ENCODE peak calls at places on chromosomes 7 and 10, in five cellular contexts. One of them, this sample, is unnamed.

GRCh38 chr10:30749368-30749767 is 119.8 kb upstream of the LYZL2 start:
- DNase-seq in cardiac muscle cell: no peak
- DNase-seq in A549: no peak
- DNase-seq in adrenal gland: no peak
- DNase-seq in fibroblast of lung: no peak
- DNase-seq in this sample: no peak

GRCh38 chr7:23981314-23981713 is 271.3 kb downstream of the STK31 start:
- DNase-seq in cardiac muscle cell: no peak
- DNase-seq in A549: no peak
- DNase-seq in adrenal gland: no peak
- DNase-seq in fibroblast of lung: no peak
- DNase-seq in this sample: no peak

GRCh38 chr10:79505771-79506351 is 6.5 kb upstream of the EIF5AL1 start:
- DNase-seq in cardiac muscle cell: no peak
- DNase-seq in A549: no peak
- DNase-seq in adrenal gland: no peak
- DNase-seq in fibroblast of lung: no peak
- DNase-seq in this sample: no peak

GRCh38 chr10:130244928-130245495 is 108.8 kb downstream of the GLRX3 start:
- DNase-seq in cardiac muscle cell: no peak
- DNase-seq in A549: no peak
- DNase-seq in adrenal gland: no peak
- DNase-seq in fibroblast of lung: no peak
- DNase-seq in this sample: no peak

GRCh38 chr7:8387551-8388256 is 45.7 kb upstream of the NXPH1 start:
- DNase-seq in cardiac muscle cell: peak; percentile 3
- DNase-seq in A549: no peak
- DNase-seq in adrenal gland: no peak
- DNase-seq in fibroblast of lung: no peak
- DNase-seq in this sample: no peak

GRCh38 chr10:124827474-124827873 is 25.9 kb downstream of the ABRAXAS2 start:
- DNase-seq in cardiac muscle cell: no peak
- DNase-seq in A549: peak; percentile 66
- DNase-seq in adrenal gland: no peak
- DNase-seq in fibroblast of lung: no peak
- DNase-seq in this sample: peak; percentile 1

GRCh38 chr7:109101332-109101731 is 531.7 kb downstream of the DNAJB9 start:
- DNase-seq in cardiac muscle cell: no peak
- DNase-seq in A549: no peak
- DNase-seq in adrenal gland: no peak
- DNase-seq in fibroblast of lung: no peak
- DNase-seq in this sample: no peak

GRCh38 chr7:77327067-77327931 is 88.8 kb downstream of the GSAP start:
- DNase-seq in cardiac muscle cell: no peak
- DNase-seq in A549: no peak
- DNase-seq in adrenal gland: peak; percentile 39
- DNase-seq in fibroblast of lung: peak; percentile 51
- DNase-seq in this sample: peak; percentile 72

GRCh38 chr7:148507741-148508285 is 82.8 kb upstream of the C7orf33 start:
- DNase-seq in cardiac muscle cell: no peak
- DNase-seq in A549: no peak
- DNase-seq in adrenal gland: no peak
- DNase-seq in fibroblast of lung: no peak
- DNase-seq in this sample: no peak

GRCh38 chr10:86647773-86648705 is 6.3 kb upstream of the OPN4 start:
- DNase-seq in cardiac muscle cell: no peak
- DNase-seq in A549: no peak
- DNase-seq in adrenal gland: no peak
- DNase-seq in fibroblast of lung: peak; percentile 39
- DNase-seq in this sample: no peak

GRCh38 chr10:31134303-31134928 is 102.8 kb upstream of the ZNF438 start:
- DNase-seq in cardiac muscle cell: peak; percentile 47
- DNase-seq in A549: no peak
- DNase-seq in adrenal gland: no peak
- DNase-seq in fibroblast of lung: peak; percentile 92
- DNase-seq in this sample: peak; percentile 41

GRCh38 chr7:55100172-55100961 is 81.5 kb downstream of the EGFR start:
- DNase-seq in cardiac muscle cell: no peak
- DNase-seq in A549: no peak
- DNase-seq in adrenal gland: peak; percentile 46
- DNase-seq in fibroblast of lung: no peak
- DNase-seq in this sample: no peak

GRCh38 chr10:124942317-124943169 is 620 bp downstream of the ZRANB1 start:
- DNase-seq in cardiac muscle cell: no peak
- DNase-seq in A549: no peak
- DNase-seq in adrenal gland: no peak
- DNase-seq in fibroblast of lung: no peak
- DNase-seq in this sample: no peak

GRCh38 chr7:16484453-16485158 is 19.1 kb upstream of the SOSTDC1 start:
- DNase-seq in cardiac muscle cell: no peak
- DNase-seq in A549: peak; percentile 10
- DNase-seq in adrenal gland: no peak
- DNase-seq in fibroblast of lung: peak; percentile 94
- DNase-seq in this sample: peak; percentile 78

GRCh38 chr10:69090687-69091450 is 3.0 kb downstream of the SRGN start:
- DNase-seq in cardiac muscle cell: no peak
- DNase-seq in A549: no peak
- DNase-seq in adrenal gland: no peak
- DNase-seq in fibroblast of lung: no peak
- DNase-seq in this sample: no peak

GRCh38 chr10:16967000-16967865 is 150.0 kb upstream of the RSU1 start:
- DNase-seq in cardiac muscle cell: no peak
- DNase-seq in A549: no peak
- DNase-seq in adrenal gland: no peak
- DNase-seq in fibroblast of lung: peak; percentile 83
- DNase-seq in this sample: peak; percentile 46

GRCh38 chr10:8013011-8013410 is 41.5 kb upstream of the GATA3 start:
- DNase-seq in cardiac muscle cell: no peak
- DNase-seq in A549: no peak
- DNase-seq in adrenal gland: no peak
- DNase-seq in fibroblast of lung: no peak
- DNase-seq in this sample: no peak

GRCh38 chr7:149856583-149856982 is 17.2 kb upstream of the ATP6V0E2 start:
- DNase-seq in cardiac muscle cell: no peak
- DNase-seq in A549: no peak
- DNase-seq in adrenal gland: no peak
- DNase-seq in fibroblast of lung: no peak
- DNase-seq in this sample: no peak

GRCh38 chr10:43691503-43691902 is 42.8 kb upstream of the ZNF32 start:
- DNase-seq in cardiac muscle cell: no peak
- DNase-seq in A549: no peak
- DNase-seq in adrenal gland: no peak
- DNase-seq in fibroblast of lung: peak; percentile 33
- DNase-seq in this sample: no peak

GRCh38 chr7:102258749-102259107 is 27.9 kb upstream of the SH2B2 start:
- DNase-seq in cardiac muscle cell: no peak
- DNase-seq in A549: no peak
- DNase-seq in adrenal gland: no peak
- DNase-seq in fibroblast of lung: peak; percentile 59
- DNase-seq in this sample: no peak

GRCh38 chr10:11573497-11573896 is 38.0 kb downstream of the USP6NL start:
- DNase-seq in cardiac muscle cell: peak; percentile 11
- DNase-seq in A549: no peak
- DNase-seq in adrenal gland: no peak
- DNase-seq in fibroblast of lung: peak; percentile 45
- DNase-seq in this sample: peak; percentile 5

GRCh38 chr10:121436630-121437311 is 161.5 kb downstream of the FGFR2 start:
- DNase-seq in cardiac muscle cell: peak; percentile 37
- DNase-seq in A549: no peak
- DNase-seq in adrenal gland: no peak
- DNase-seq in fibroblast of lung: no peak
- DNase-seq in this sample: no peak

GRCh38 chr7:50766808-50767207 is 15.9 kb downstream of the GRB10 start:
- DNase-seq in cardiac muscle cell: no peak
- DNase-seq in A549: no peak
- DNase-seq in adrenal gland: no peak
- DNase-seq in fibroblast of lung: no peak
- DNase-seq in this sample: no peak

GRCh38 chr10:81502677-81503359 is 372.2 kb upstream of the NRG3 start:
- DNase-seq in cardiac muscle cell: no peak
- DNase-seq in A549: no peak
- DNase-seq in adrenal gland: no peak
- DNase-seq in fibroblast of lung: no peak
- DNase-seq in this sample: no peak

GRCh38 chr10:1178506-1178905 is 122.3 kb downstream of the WDR37 start:
- DNase-seq in cardiac muscle cell: no peak
- DNase-seq in A549: no peak
- DNase-seq in adrenal gland: no peak
- DNase-seq in fibroblast of lung: no peak
- DNase-seq in this sample: no peak

GRCh38 chr7:2651847-2652735 is 20.3 kb downstream of the TTYH3 start:
- DNase-seq in cardiac muscle cell: no peak
- DNase-seq in A549: no peak
- DNase-seq in adrenal gland: no peak
- DNase-seq in fibroblast of lung: no peak
- DNase-seq in this sample: no peak

GRCh38 chr7:2652736-2653060 is 20.9 kb downstream of the TTYH3 start:
- DNase-seq in cardiac muscle cell: no peak
- DNase-seq in A549: no peak
- DNase-seq in adrenal gland: no peak
- DNase-seq in fibroblast of lung: no peak
- DNase-seq in this sample: no peak

GRCh38 chr7:2649991-2650390 is 18.2 kb downstream of the TTYH3 start:
- DNase-seq in cardiac muscle cell: no peak
- DNase-seq in A549: no peak
- DNase-seq in adrenal gland: no peak
- DNase-seq in fibroblast of lung: no peak
- DNase-seq in this sample: no peak

GRCh38 chr7:2650451-2650850 is 18.7 kb downstream of the TTYH3 start:
- DNase-seq in cardiac muscle cell: no peak
- DNase-seq in A549: no peak
- DNase-seq in adrenal gland: no peak
- DNase-seq in fibroblast of lung: no peak
- DNase-seq in this sample: no peak

DNA sequence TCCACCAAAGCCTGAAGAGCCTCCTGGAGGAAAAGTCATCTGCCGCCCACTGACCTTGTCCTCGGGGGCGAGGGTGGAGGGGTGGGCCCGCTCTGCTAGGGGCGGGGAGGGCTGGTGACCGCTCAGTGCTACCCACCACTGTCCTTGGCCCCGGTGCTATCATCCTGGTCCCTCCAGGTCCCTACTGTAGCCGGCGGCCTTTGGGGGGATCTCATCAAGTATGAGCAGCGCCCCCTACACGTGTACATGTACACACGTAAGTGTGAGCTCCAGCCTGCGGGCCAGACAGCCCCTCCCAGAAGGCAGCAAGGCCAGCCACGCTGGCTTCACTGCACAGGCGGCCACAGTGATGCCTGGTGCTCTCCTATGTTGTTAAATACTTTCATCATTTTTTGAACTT is 19.6 kb downstream of the TTYH3 start:
- DNase-seq in cardiac muscle cell: peak; percentile 55
- DNase-seq in A549: no peak
- DNase-seq in adrenal gland: no peak
- DNase-seq in fibroblast of lung: no peak
- DNase-seq in this sample: no peak
- TF ChIP-seq CTCF in cardiac muscle cell: peak; percentile 13
- TF ChIP-seq CTCF in A549: no peak
- TF ChIP-seq CTCF in adrenal gland: no peak
- TF ChIP-seq CTCF in fibroblast of lung: no peak
- TF ChIP-seq CTCF in this sample: peak; percentile 26

DNA sequence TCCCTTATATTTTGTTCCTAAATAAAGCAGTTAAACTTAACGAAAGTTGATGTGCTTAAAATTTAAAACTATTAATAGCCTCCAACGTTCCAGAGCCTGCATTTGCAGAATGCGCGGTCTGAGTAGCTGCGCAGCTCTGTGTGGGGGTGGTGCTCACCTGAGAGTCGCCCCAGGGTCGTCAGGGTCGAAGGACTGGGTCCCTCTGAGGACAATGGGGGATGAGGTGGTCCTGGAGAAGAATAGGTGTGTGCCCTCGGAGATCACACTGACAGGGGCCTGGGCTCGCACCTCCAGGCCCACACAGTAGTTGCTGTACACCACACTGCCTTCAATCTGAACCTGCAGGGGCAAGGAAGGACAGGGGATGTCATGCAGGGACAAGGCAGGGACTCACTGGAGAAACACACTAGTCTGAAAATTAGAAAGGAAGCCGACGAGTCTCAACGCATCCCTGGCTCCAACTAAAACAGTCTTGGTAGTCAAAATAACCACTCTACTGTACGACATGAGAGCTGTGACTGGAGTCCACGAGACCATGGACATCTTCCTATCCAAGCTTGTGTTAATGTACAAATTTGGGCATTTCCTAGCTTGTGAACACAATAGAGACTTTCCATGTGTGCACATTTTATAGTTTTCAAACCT is 54.4 kb downstream of the PKD1L1 start:
- DNase-seq in cardiac muscle cell: no peak
- DNase-seq in A549: no peak
- DNase-seq in adrenal gland: no peak
- DNase-seq in fibroblast of lung: no peak
- DNase-seq in this sample: no peak
- H3K27ac ChIP-seq in cardiac muscle cell: no peak overlapping the region
- H3K27ac ChIP-seq in A549: no peak overlapping the region
- H3K27ac ChIP-seq in adrenal gland: no peak overlapping the region
- H3K27ac ChIP-seq in fibroblast of lung: no peak overlapping the region
- H3K27ac ChIP-seq in this sample: no peak overlapping the region

GRCh38 chr10:6561552-6561951 is 18.5 kb downstream of the PRKCQ start:
- DNase-seq in cardiac muscle cell: no peak
- DNase-seq in A549: no peak
- DNase-seq in adrenal gland: no peak
- DNase-seq in fibroblast of lung: no peak
- DNase-seq in this sample: no peak

GRCh38 chr10:6564367-6564766 is 15.7 kb downstream of the PRKCQ start:
- DNase-seq in cardiac muscle cell: no peak
- DNase-seq in A549: no peak
- DNase-seq in adrenal gland: no peak
- DNase-seq in fibroblast of lung: no peak
- DNase-seq in this sample: no peak

GRCh38 chr10:6562221-6562620 is 17.9 kb downstream of the PRKCQ start:
- DNase-seq in cardiac muscle cell: no peak
- DNase-seq in A549: no peak
- DNase-seq in adrenal gland: no peak
- DNase-seq in fibroblast of lung: no peak
- DNase-seq in this sample: no peak

GRCh38 chr10:6563720-6564119 is 16.4 kb downstream of the PRKCQ start:
- DNase-seq in cardiac muscle cell: no peak
- DNase-seq in A549: no peak
- DNase-seq in adrenal gland: no peak
- DNase-seq in fibroblast of lung: no peak
- DNase-seq in this sample: no peak

DNA sequence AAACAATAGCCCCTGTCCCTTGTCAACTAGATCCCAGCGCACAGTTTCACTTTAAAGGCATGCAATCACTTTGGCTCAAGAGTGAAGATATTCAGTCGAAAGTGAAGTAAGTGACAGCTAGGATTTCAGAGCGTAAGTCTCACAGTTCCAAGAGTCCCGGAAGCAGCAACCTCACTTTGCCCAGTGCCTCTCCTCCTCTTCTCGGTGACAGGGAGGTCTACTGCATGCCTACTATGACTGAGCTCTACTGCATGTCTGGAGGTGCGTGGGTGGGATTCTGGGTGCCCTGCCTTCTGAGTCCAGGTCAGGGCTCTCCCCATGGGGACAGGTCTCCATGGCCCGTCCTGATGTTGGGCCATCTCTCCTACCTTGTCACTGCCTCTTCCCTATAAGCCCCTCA is 17.0 kb downstream of the PRKCQ start:
- DNase-seq in cardiac muscle cell: no peak
- DNase-seq in A549: no peak
- DNase-seq in adrenal gland: no peak
- DNase-seq in fibroblast of lung: no peak
- DNase-seq in this sample: no peak
- H3K4me3 ChIP-seq in cardiac muscle cell: no peak overlapping the region
- H3K4me3 ChIP-seq in A549: no peak overlapping the region
- H3K4me3 ChIP-seq in adrenal gland: no peak overlapping the region
- H3K4me3 ChIP-seq in fibroblast of lung: no peak overlapping the region
- H3K4me3 ChIP-seq in this sample: no peak overlapping the region

GRCh38 chr7:86939197-86939814 is 120.1 kb downstream of the ELAPOR2 start:
- DNase-seq in cardiac muscle cell: peak; percentile 71
- DNase-seq in A549: peak; percentile 10
- DNase-seq in adrenal gland: peak; percentile 36
- DNase-seq in fibroblast of lung: peak; percentile 54
- DNase-seq in this sample: peak; percentile 68
- TF ChIP-seq CTCF in cardiac muscle cell: peak; percentile 75
- TF ChIP-seq CTCF in A549: peak; percentile 62
- TF ChIP-seq CTCF in adrenal gland: peak; percentile 85
- TF ChIP-seq CTCF in fibroblast of lung: peak; percentile 70
- TF ChIP-seq CTCF in this sample: peak; percentile 65